ENCODE peak calls at places on chromosomes 6 and 20, in five cellular contexts. T is K562, M is A549, B is HCT116, J is HepG2. H is an unnamed sample.

GRCh38 chr20:53168491-53168890 is 196.3 kb downstream of the TSHZ2 start:
- DNase-seq in T (no peak), M (no peak), B (no peak), J (no peak), H (no peak)

GRCh38 chr6:118665011-118665410 is 13.6 kb upstream of the CEP85L start:
- DNase-seq in T (no peak), M (no peak), B (no peak), J (no peak), H (no peak)

GRCh38 chr6:160010067-160010466 is 41.2 kb downstream of the IGF2R start:
- DNase-seq in T (no peak), M (no peak), B (no peak), J (no peak), H (no peak)

GRCh38 chr20:48468571-48468970 is 359.2 kb downstream of the PREX1 start:
- DNase-seq in T (no peak), M (no peak), B (no peak), J (no peak), H (no peak)

GRCh38 chr20:1469925-1470571 is 3.4 kb upstream of the NSFL1C start:
- DNase-seq in T (peak; percentile 42), M (peak; percentile 98), B (peak; percentile 79), J (peak; percentile 99), H (peak; percentile 39)

GRCh38 chr6:3758842-3759144 is 7.3 kb upstream of the PXDC1 start:
- DNase-seq in T (no peak), M (no peak), B (no peak), J (peak; percentile 44), H (no peak)

GRCh38 chr6:139600919-139601470 is 226.5 kb upstream of the CITED2 start:
- DNase-seq in T (peak; percentile 55), M (no peak), B (no peak), J (no peak), H (peak; percentile 71)

GRCh38 chr6:15457903-15458530 is 204.8 kb downstream of the DTNBP1 start:
- DNase-seq in T (no peak), M (no peak), B (no peak), J (no peak), H (peak; percentile 40)

GRCh38 chr6:24949020-24949569 is 13.3 kb upstream of the RIPOR2 start:
- DNase-seq in T (no peak), M (no peak), B (no peak), J (no peak), H (peak; percentile 96)

GRCh38 chr6:159797554-159797953 is 2.5 kb upstream of the PNLDC1 start:
- DNase-seq in T (no peak), M (no peak), B (no peak), J (no peak), H (no peak)

GRCh38 chr20:32968833-32969241 is 35.4 kb downstream of the SUN5 start:
- DNase-seq in T (no peak), M (no peak), B (no peak), J (no peak), H (no peak)

GRCh38 chr20:33925867-33926266 is 67.8 kb upstream of the RALY start:
- DNase-seq in T (no peak), M (no peak), B (no peak), J (no peak), H (no peak)

GRCh38 chr20:21228511-21228910 is 74.6 kb upstream of the XRN2 start:
- DNase-seq in T (no peak), M (no peak), B (no peak), J (no peak), H (peak; percentile 17)

GRCh38 chr6:113630738-113631535 is 226.2 kb upstream of the MARCKS start:
- DNase-seq in T (no peak), M (no peak), B (no peak), J (no peak), H (peak; percentile 97)

GRCh38 chr6:89412071-89413005 is at the start of gene RRAGD:
- DNase-seq in T (no peak), M (peak; percentile 12), B (peak; percentile 4), J (no peak), H (no peak)

GRCh38 chr20:48489656-48490055 is 338.1 kb downstream of the PREX1 start:
- DNase-seq in T (no peak), M (no peak), B (no peak), J (no peak), H (no peak)

GRCh38 chr20:53533500-53533899 is 60.1 kb downstream of the ZNF217 start:
- DNase-seq in T (no peak), M (no peak), B (no peak), J (no peak), H (no peak)

GRCh38 chr6:161395832-161396231 is 122.0 kb upstream of the AGPAT4 start:
- DNase-seq in T (no peak), M (no peak), B (no peak), J (no peak), H (no peak)

GRCh38 chr6:6885521-6886088 is 222.2 kb upstream of the RREB1 start:
- DNase-seq in T (no peak), M (no peak), B (no peak), J (no peak), H (no peak)
- TF ChIP-seq CTCF in T (no peak), M (no peak), B (no peak), J (no peak), H (no peak)

GRCh38 chr6:142474446-142475289 is 172.9 kb downstream of the ADGRG6 start:
- DNase-seq in T (peak; percentile 52), M (peak; percentile 65), B (peak; percentile 77), J (peak; percentile 63), H (no peak)

GRCh38 chr6:142463988-142464387 is 162.2 kb downstream of the ADGRG6 start:
- DNase-seq in T (no peak), M (no peak), B (no peak), J (no peak), H (no peak)

DNA sequence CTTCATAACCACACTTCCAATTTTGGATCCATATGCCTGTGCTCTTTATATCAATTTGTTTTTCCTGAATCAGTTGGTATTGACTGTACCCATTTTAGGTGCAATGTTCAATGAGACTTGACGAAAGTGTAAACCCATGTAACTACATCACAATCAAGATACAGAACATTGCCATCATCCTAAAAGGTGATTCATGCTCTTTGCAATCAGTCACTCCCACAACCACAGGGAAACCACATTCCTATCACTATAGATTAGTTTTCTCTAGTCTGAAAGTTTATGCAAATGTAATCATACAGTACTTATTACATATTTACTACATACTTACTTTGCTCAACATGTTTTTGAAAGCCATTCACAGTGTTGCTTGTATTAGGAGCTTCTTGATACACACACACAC is 167.4 kb downstream of the ADGRG6 start:
- DNase-seq in T (no peak), M (no peak), B (no peak), J (no peak), H (no peak)
- TF ChIP-seq REST in T (no peak), M (no peak), B (no peak), J (no peak), H (no peak)

DNA sequence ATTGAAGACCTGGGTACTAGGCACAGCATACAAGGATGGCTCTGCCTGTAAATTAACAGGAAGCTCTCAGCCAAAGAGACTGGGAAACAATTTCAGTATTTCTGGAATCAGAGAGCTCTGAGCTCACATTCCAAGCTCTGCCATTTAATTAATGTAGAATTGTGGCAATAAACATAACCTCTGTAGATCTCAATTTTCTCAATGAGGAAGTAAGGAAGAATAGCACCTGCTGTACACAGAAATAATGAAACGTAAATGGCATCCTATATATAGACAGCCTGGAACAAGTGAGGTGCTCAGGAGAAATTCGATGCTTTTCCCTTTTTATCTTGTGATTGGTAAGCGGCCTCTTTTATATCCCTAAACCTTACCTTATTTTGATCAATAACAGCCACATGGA is 538.5 kb upstream of the JAG1 start:
- DNase-seq in T (no peak), M (no peak), B (no peak), J (no peak), H (no peak)
- TF ChIP-seq CTCF in T (no peak), M (no peak), B (no peak), J (no peak), H (no peak)

GRCh38 chr6:7216941-7217621 is 95.9 kb downstream of the SSR1 start:
- DNase-seq in T (no peak), M (no peak), B (no peak), J (no peak), H (no peak)

GRCh38 chr6:7222197-7222596 is 90.8 kb downstream of the SSR1 start:
- DNase-seq in T (no peak), M (no peak), B (no peak), J (no peak), H (no peak)

GRCh38 chr6:7218586-7218985 is 94.4 kb downstream of the SSR1 start:
- DNase-seq in T (no peak), M (no peak), B (no peak), J (no peak), H (no peak)

GRCh38 chr6:7215798-7216231 is 97.2 kb downstream of the SSR1 start:
- DNase-seq in T (no peak), M (no peak), B (no peak), J (no peak), H (no peak)

DNA sequence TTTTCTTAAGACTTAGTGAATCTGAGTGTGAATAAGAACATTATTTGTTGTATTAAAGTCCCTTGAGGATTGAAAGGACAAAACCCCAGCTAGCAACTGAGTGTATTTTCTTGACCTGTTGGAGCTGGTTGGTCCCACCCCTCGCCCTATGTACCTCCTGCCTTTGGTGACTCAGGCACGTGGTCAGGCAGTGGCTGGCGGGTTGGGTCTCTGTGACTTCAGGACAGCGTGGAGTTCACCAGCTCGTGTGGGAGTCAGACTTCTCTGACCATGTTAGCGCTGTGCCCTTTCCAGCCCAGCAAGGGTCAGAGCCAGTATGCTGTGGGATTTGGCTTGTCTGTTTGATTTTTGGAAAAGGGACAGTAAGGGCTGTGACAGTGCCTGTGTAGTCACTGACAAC is 93.7 kb downstream of the SSR1 start:
- DNase-seq in T (peak; percentile 46), M (no peak), B (no peak), J (peak; percentile 40), H (no peak)
- TF ChIP-seq REST in T (no peak), M (no peak), B (no peak), J (no peak), H (no peak)

GRCh38 chr20:50120935-50121693 is 8.2 kb upstream of the UBE2V1 start:
- DNase-seq in T (no peak), M (peak; percentile 82), B (peak; percentile 56), J (peak; percentile 84), H (no peak)

GRCh38 chr20:50123418-50123817 is 10.5 kb upstream of the UBE2V1 start:
- DNase-seq in T (no peak), M (no peak), B (no peak), J (no peak), H (no peak)

GRCh38 chr20:50122763-50123162 is 9.8 kb upstream of the UBE2V1 start:
- DNase-seq in T (no peak), M (no peak), B (no peak), J (no peak), H (no peak)

GRCh38 chr20:50124496-50124895 is 11.5 kb upstream of the UBE2V1 start:
- DNase-seq in T (no peak), M (no peak), B (no peak), J (no peak), H (no peak)

GRCh38 chr20:50121858-50122271 is 8.9 kb upstream of the UBE2V1 start:
- DNase-seq in T (peak; percentile 67), M (peak; percentile 65), B (no peak), J (no peak), H (no peak)
- TF ChIP-seq CTCF in T (no peak), M (no peak), B (no peak), J (no peak), H (no peak)

GRCh38 chr20:41872986-41873385 is 254.8 kb upstream of the CHD6 start:
- DNase-seq in T (no peak), M (no peak), B (no peak), J (no peak), H (no peak)
- TF ChIP-seq REST in T (no peak), M (no peak), B (no peak), J (no peak), H (no peak)

GRCh38 chr6:36387440-36388303 is at the start of gene ETV7:
- DNase-seq in T (no peak), M (no peak), B (no peak), J (no peak), H (no peak)
- TF ChIP-seq CTCF in T (no peak), M (no peak), B (no peak), J (no peak), H (no peak)

H was measured in GM12878.